ENCODE peak calls at places on chromosomes 7 and 10, in six cellular contexts. Y, A, Q, H, B and F are unnamed samples.

GRCh38 chr7:24821045-24821853 is 64.0 kb upstream of the GSDME start:
- DNase-seq in Y (no peak), A (peak; percentile 96), Q (peak; percentile 95), H (peak; percentile 99), B (no peak), F (peak; percentile 93)

GRCh38 chr7:2033586-2034135 is 199.1 kb downstream of the MAD1L1 start:
- DNase-seq in Y (no peak), A (no peak), Q (no peak), H (no peak), B (no peak), F (no peak)

GRCh38 chr7:101814081-101814995 is 3.1 kb upstream of the CUX1 start:
- DNase-seq in Y (peak; percentile 43), A (peak; percentile 44), Q (no peak), H (peak; percentile 36), B (peak; percentile 71), F (peak; percentile 66)

GRCh38 chr7:13077466-13077865 is 390.0 kb downstream of the ARL4A start:
- DNase-seq in Y (no peak), A (peak; percentile 47), Q (no peak), H (peak; percentile 50), B (no peak), F (no peak)

GRCh38 chr7:93902777-93903423 is 3.5 kb upstream of the GNGT1 start:
- DNase-seq in Y (no peak), A (peak; percentile 75), Q (peak; percentile 32), H (peak; percentile 50), B (peak; percentile 26), F (peak; percentile 7)

GRCh38 chr7:24341677-24342076 is 57.7 kb downstream of the NPY start:
- DNase-seq in Y (no peak), A (no peak), Q (no peak), H (peak; percentile 18), B (no peak), F (no peak)

GRCh38 chr7:148665211-148665610 is 33.5 kb upstream of the CUL1 start:
- DNase-seq in Y (no peak), A (no peak), Q (no peak), H (no peak), B (no peak), F (no peak)

GRCh38 chr10:78744521-78745090 is 324.2 kb upstream of the ZMIZ1 start:
- DNase-seq in Y (no peak), A (no peak), Q (no peak), H (no peak), B (no peak), F (no peak)

GRCh38 chr7:30470163-30470770 is 8.3 kb downstream of the NOD1 start:
- DNase-seq in Y (no peak), A (peak; percentile 65), Q (no peak), H (peak; percentile 37), B (peak; percentile 93), F (no peak)

GRCh38 chr10:24897326-24897926 is 55.0 kb downstream of the PRTFDC1 start:
- DNase-seq in Y (no peak), A (peak; percentile 78), Q (peak; percentile 45), H (peak; percentile 46), B (no peak), F (no peak)

GRCh38 chr7:1464694-1465093 is 5.4 kb upstream of the MICALL2 start:
- DNase-seq in Y (no peak), A (no peak), Q (no peak), H (no peak), B (no peak), F (no peak)

GRCh38 chr7:155097338-155097737 is 27.2 kb downstream of the HTR5A start:
- DNase-seq in Y (no peak), A (no peak), Q (no peak), H (no peak), B (no peak), F (no peak)

GRCh38 chr7:88791891-88792290 is 3.6 kb downstream of the TEX47 start:
- DNase-seq in Y (no peak), A (no peak), Q (no peak), H (no peak), B (no peak), F (no peak)

GRCh38 chr10:35716776-35717175 is 74.7 kb upstream of the FZD8 start:
- DNase-seq in Y (no peak), A (no peak), Q (no peak), H (no peak), B (no peak), F (no peak)

GRCh38 chr10:29703276-29703675 is 68.5 kb upstream of the SVIL start:
- DNase-seq in Y (no peak), A (no peak), Q (no peak), H (no peak), B (no peak), F (no peak)

GRCh38 chr10:123995461-123996131 is 97.8 kb downstream of the CHST15 start:
- DNase-seq in Y (peak; percentile 26), A (peak; percentile 66), Q (peak; percentile 67), H (peak; percentile 71), B (peak; percentile 74), F (peak; percentile 70)

GRCh38 chr10:130984686-130985085 is 326.8 kb downstream of the TCERG1L start:
- DNase-seq in Y (no peak), A (no peak), Q (no peak), H (no peak), B (no peak), F (no peak)

GRCh38 chr7:636396-636795 is 90.1 kb upstream of the DNAAF5 start:
- DNase-seq in Y (no peak), A (no peak), Q (peak; percentile 65), H (no peak), B (no peak), F (peak; percentile 87)

GRCh38 chr10:49115015-49115795 is at the start of gene VSTM4:
- DNase-seq in Y (peak; percentile 50), A (peak; percentile 59), Q (no peak), H (no peak), B (peak; percentile 30), F (no peak)

GRCh38 chr7:135855836-135856235 is 107.2 kb upstream of the FAM180A start:
- DNase-seq in Y (no peak), A (no peak), Q (no peak), H (peak; percentile 71), B (peak; percentile 45), F (no peak)

GRCh38 chr7:101156866-101157589 is 2.8 kb downstream of the AP1S1 start:
- DNase-seq in Y (no peak), A (no peak), Q (no peak), H (peak; percentile 31), B (no peak), F (no peak)

GRCh38 chr10:100006241-100006886 is 3.4 kb downstream of the DNMBP start:
- DNase-seq in Y (no peak), A (peak; percentile 97), Q (peak; percentile 96), H (peak; percentile 98), B (no peak), F (peak; percentile 12)

GRCh38 chr10:34964166-34964800 is 125.9 kb downstream of the CUL2 start:
- DNase-seq in Y (no peak), A (no peak), Q (no peak), H (no peak), B (no peak), F (no peak)

GRCh38 chr7:37297546-37297945 is 151.1 kb downstream of the ELMO1 start:
- DNase-seq in Y (no peak), A (no peak), Q (no peak), H (peak; percentile 21), B (no peak), F (no peak)

GRCh38 chr7:507623-508305 is 11.9 kb downstream of the PDGFA start:
- DNase-seq in Y (no peak), A (no peak), Q (no peak), H (no peak), B (no peak), F (no peak)

GRCh38 chr10:9243861-9244515 is 1189.5 kb downstream of the GATA3 start:
- DNase-seq in Y (no peak), A (no peak), Q (no peak), H (no peak), B (peak; percentile 5), F (no peak)

GRCh38 chr10:119301397-119301796 is 94.0 kb downstream of the GRK5 start:
- DNase-seq in Y (no peak), A (peak; percentile 24), Q (no peak), H (no peak), B (no peak), F (no peak)

GRCh38 chr7:18494821-18495408 is 634 bp upstream of the HDAC9 start:
- DNase-seq in Y (no peak), A (peak; percentile 63), Q (no peak), H (no peak), B (no peak), F (no peak)
- TF ChIP-seq CTCF in Y (no peak), A (no peak), Q (no peak), H (no peak), B (no peak), F (no peak)

GRCh38 chr10:6445671-6446278 is 134.3 kb downstream of the PRKCQ start:
- DNase-seq in Y (peak; percentile 29), A (peak; percentile 28), Q (peak; percentile 18), H (peak; percentile 44), B (peak; percentile 8), F (peak; percentile 35)
- TF ChIP-seq CTCF in Y (peak; percentile 69), A (peak; percentile 54), Q (peak; percentile 57), H (peak; percentile 74), B (peak; percentile 21), F (peak; percentile 21)

GRCh38 chr10:90288403-90288933 is 569.4 kb downstream of the HTR7 start:
- DNase-seq in Y (no peak), A (peak; percentile 61), Q (peak; percentile 10), H (peak; percentile 42), B (no peak), F (peak; percentile 1)
- TF ChIP-seq CTCF in Y (no peak), A (peak; percentile 69), Q (peak; percentile 42), H (peak; percentile 20), B (peak; percentile 30), F (no peak)

GRCh38 chr7:77415822-77416620 is at the start of gene GSAP:
- DNase-seq in Y (peak; percentile 15), A (no peak), Q (no peak), H (no peak), B (peak; percentile 71), F (peak; percentile 67)

GRCh38 chr7:77415474-77415821 is 701 bp downstream of the GSAP start:
- DNase-seq in Y (no peak), A (no peak), Q (no peak), H (no peak), B (peak; percentile 25), F (no peak)

GRCh38 chr7:77419102-77419501 is 3.0 kb upstream of the GSAP start:
- DNase-seq in Y (no peak), A (no peak), Q (no peak), H (no peak), B (no peak), F (no peak)

GRCh38 chr7:77417801-77418200 is 1.7 kb upstream of the GSAP start:
- DNase-seq in Y (no peak), A (no peak), Q (no peak), H (no peak), B (no peak), F (no peak)

DNA sequence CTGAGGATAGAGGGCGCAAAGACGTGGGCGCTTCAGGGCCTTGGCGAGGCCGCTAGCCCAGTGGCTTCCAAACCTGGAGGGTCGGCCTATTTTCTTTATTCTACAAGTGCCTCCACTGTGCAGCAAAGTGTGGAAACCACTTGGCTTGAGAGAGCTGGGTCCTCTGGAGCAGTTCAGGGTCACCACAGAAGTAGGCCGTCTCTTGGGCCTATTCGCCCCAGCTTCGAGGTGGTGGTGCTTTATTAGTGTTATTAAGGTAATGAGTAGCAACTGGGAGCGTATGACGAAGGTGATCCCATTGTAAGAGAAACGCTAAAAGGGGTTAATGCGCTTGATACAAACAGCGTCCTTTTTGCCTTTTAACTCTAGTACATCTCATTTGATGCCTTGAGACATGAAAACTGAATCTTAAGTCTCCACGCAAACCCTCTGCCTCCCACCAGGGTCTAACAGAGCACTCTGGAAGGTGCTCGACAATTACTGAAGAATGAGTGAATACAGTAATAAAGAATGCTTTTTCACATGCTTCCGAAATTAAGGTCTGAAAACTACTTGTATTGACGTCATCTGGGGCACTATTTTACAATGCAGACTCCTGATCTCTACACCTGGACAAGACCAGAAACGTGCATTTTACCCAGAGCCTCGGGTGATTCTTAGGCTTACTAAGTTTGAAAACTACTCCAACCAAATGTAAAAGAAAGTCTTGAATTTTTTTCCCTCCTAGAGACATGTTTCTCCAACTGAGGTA is 647 bp upstream of the GSAP start:
- DNase-seq in Y (no peak), A (no peak), Q (no peak), H (no peak), B (no peak), F (no peak)
- TF ChIP-seq CTCF in Y (peak; percentile 5), A (no peak), Q (no peak), H (peak; percentile 16), B (peak; percentile 27), F (no peak)